ENCODE peak calls at places on chromosomes 13 and 19, in ten cellular contexts. A is CD8-positive, alpha-beta T cell; V is fibroblast of lung; R is PC-3; E is hepatocyte; D is suprapubic skin; J is MM.1S; P is naive thymus-derived CD4-positive, alpha-beta T cell; U is mammary epithelial cell; Y is spleen. N is an unnamed sample. For H3K4me1 and H3K36me3, the result is how much of the 10 kb centered on the place peaks cover.

GRCh38 chr19:12365094-12365371 is 450 bp downstream of the ZNF442 start:
- DNase-seq in A (peak), V (peak), R (peak), E (no peak), D (no peak), J (no peak), P (no peak), U (peak), Y (no peak), N (no peak)

GRCh38 chr19:44608391-44608821 is 5.0 kb upstream of the IGSF23 start:
- DNase-seq in A (no peak), V (peak), R (peak), E (peak), D (no peak), J (no peak), P (no peak), U (no peak), Y (no peak), N (no peak)

GRCh38 chr19:49217382-49217781 is 59.8 kb downstream of the TRPM4 start:
- DNase-seq in A (no peak), V (peak), R (no peak), E (no peak), D (no peak), J (no peak), P (no peak), U (no peak), Y (peak), N (no peak)

GRCh38 chr19:6233051-6233826 is 46.5 kb downstream of the MLLT1 start:
- DNase-seq in A (no peak), V (peak), R (no peak), E (no peak), D (peak), J (no peak), P (no peak), U (no peak), Y (peak), N (peak)

GRCh38 chr19:23916991-23917390 is 2.3 kb downstream of the ZNF726 start:
- DNase-seq in A (no peak), V (peak), R (peak), E (no peak), D (no peak), J (no peak), P (no peak), U (peak), Y (no peak), N (no peak)

GRCh38 chr19:45428385-45429231 is 4.9 kb upstream of the ERCC1 start:
- DNase-seq in A (peak), V (peak), R (peak), E (peak), D (peak), J (no peak), P (no peak), U (no peak), Y (no peak), N (no peak)

GRCh38 chr13:50353651-50354415 is 338.6 kb downstream of the KCNRG start:
- DNase-seq in A (no peak), V (peak), R (peak), E (peak), D (no peak), J (no peak), P (no peak), U (peak), Y (no peak), N (no peak)

GRCh38 chr19:47097396-47098217 is 16.0 kb downstream of the ZC3H4 start:
- DNase-seq in A (no peak), V (no peak), R (no peak), E (no peak), D (peak), J (no peak), P (no peak), U (peak), Y (peak), N (peak)

GRCh38 chr13:82412749-82413148 is 1469.5 kb downstream of the SLITRK1 start:
- DNase-seq in A (no peak), V (no peak), R (no peak), E (no peak), D (no peak), J (no peak), P (no peak), U (no peak), Y (no peak), N (no peak)

GRCh38 chr13:79258489-79258888 is 147.6 kb downstream of the RBM26 start:
- DNase-seq in A (no peak), V (no peak), R (no peak), E (no peak), D (no peak), J (peak), P (no peak), U (no peak), Y (no peak), N (no peak)

GRCh38 chr13:96822900-96823299 is 171.4 kb downstream of the OXGR1 start:
- DNase-seq in A (no peak), V (peak), R (peak), E (peak), D (no peak), J (peak), P (no peak), U (peak), Y (no peak), N (no peak)

GRCh38 chr19:49678970-49679831 is 2.1 kb downstream of the PRMT1 start:
- DNase-seq in A (no peak), V (no peak), R (peak), E (no peak), D (no peak), J (no peak), P (no peak), U (no peak), Y (peak), N (no peak)

GRCh38 chr19:5829567-5830315 is 9.8 kb downstream of the FUT6 start:
- DNase-seq in A (no peak), V (no peak), R (no peak), E (no peak), D (no peak), J (no peak), P (no peak), U (no peak), Y (no peak), N (no peak)

GRCh38 chr13:44768775-44769578 is 192.8 kb upstream of the TSC22D1 start:
- DNase-seq in A (no peak), V (no peak), R (peak), E (peak), D (no peak), J (no peak), P (no peak), U (peak), Y (no peak), N (no peak)

GRCh38 chr13:52359534-52359933 is 46.4 kb downstream of the THSD1 start:
- DNase-seq in A (no peak), V (peak), R (no peak), E (peak), D (no peak), J (no peak), P (no peak), U (no peak), Y (no peak), N (no peak)

GRCh38 chr19:10335149-10336053 is 2.1 kb upstream of the RAVER1 start:
- DNase-seq in A (no peak), V (no peak), R (no peak), E (no peak), D (no peak), J (no peak), P (no peak), U (no peak), Y (no peak), N (no peak)

GRCh38 chr19:28632357-28633076 is 580.4 kb downstream of the UQCRFS1 start:
- DNase-seq in A (no peak), V (no peak), R (no peak), E (no peak), D (no peak), J (peak), P (no peak), U (no peak), Y (no peak), N (peak)

GRCh38 chr19:51079486-51080110 is 3.1 kb downstream of the KLK14 start:
- DNase-seq in A (no peak), V (no peak), R (no peak), E (no peak), D (peak), J (no peak), P (no peak), U (no peak), Y (no peak), N (no peak)

GRCh38 chr19:38044267-38045111 is 137.5 kb downstream of the SIPA1L3 start:
- DNase-seq in A (no peak), V (no peak), R (peak), E (no peak), D (no peak), J (no peak), P (no peak), U (no peak), Y (no peak), N (no peak)

GRCh38 chr13:47277774-47278173 is 380.9 kb upstream of the HTR2A start:
- DNase-seq in A (no peak), V (peak), R (no peak), E (no peak), D (no peak), J (no peak), P (no peak), U (peak), Y (no peak), N (no peak)

GRCh38 chr13:36124236-36124822 is 6.9 kb downstream of the DCLK1 start:
- DNase-seq in A (no peak), V (peak), R (peak), E (peak), D (no peak), J (no peak), P (no peak), U (no peak), Y (no peak), N (peak)

GRCh38 chr19:566403-566802 is 6.0 kb upstream of the BSG start:
- DNase-seq in A (no peak), V (peak), R (no peak), E (peak), D (peak), J (no peak), P (no peak), U (no peak), Y (no peak), N (peak)

GRCh38 chr19:35751839-35752745 is 3.7 kb downstream of the LIN37 start:
- DNase-seq in A (no peak), V (no peak), R (no peak), E (no peak), D (no peak), J (no peak), P (no peak), U (no peak), Y (peak), N (no peak)

GRCh38 chr13:84237181-84237580 is 354.9 kb upstream of the SLITRK1 start:
- DNase-seq in A (no peak), V (no peak), R (no peak), E (no peak), D (no peak), J (no peak), P (no peak), U (no peak), Y (no peak), N (no peak)

GRCh38 chr19:35438527-35438926 is 9.5 kb upstream of the FFAR2 start:
- DNase-seq in A (no peak), V (no peak), R (no peak), E (no peak), D (no peak), J (no peak), P (no peak), U (peak), Y (no peak), N (no peak)

GRCh38 chr19:44050740-44051653 is 839 bp upstream of the ZNF223 start:
- DNase-seq in A (peak), V (no peak), R (no peak), E (no peak), D (no peak), J (no peak), P (no peak), U (peak), Y (no peak), N (no peak)

GRCh38 chr19:41194157-41194552 is 1.1 kb downstream of the CYP2S1 start:
- DNase-seq in A (no peak), V (no peak), R (no peak), E (no peak), D (no peak), J (no peak), P (no peak), U (no peak), Y (no peak), N (no peak)

GRCh38 chr13:82330499-82330898 is 1551.8 kb downstream of the SLITRK1 start:
- DNase-seq in A (no peak), V (peak), R (peak), E (no peak), D (no peak), J (peak), P (no peak), U (peak), Y (no peak), N (no peak)

GRCh38 chr13:25446261-25446660 is 74.5 kb downstream of the ATP8A2 start:
- DNase-seq in A (no peak), V (no peak), R (no peak), E (no peak), D (no peak), J (no peak), P (no peak), U (no peak), Y (no peak), N (no peak)

GRCh38 chr13:20160346-20161274 is at the start of gene GJA3:
- DNase-seq in A (peak), V (peak), R (peak), E (peak), D (no peak), J (no peak), P (peak), U (peak), Y (peak), N (no peak)

GRCh38 chr19:1336079-1336684 is 47.5 kb upstream of the NDUFS7 start:
- DNase-seq in A (no peak), V (no peak), R (no peak), E (no peak), D (no peak), J (no peak), P (no peak), U (no peak), Y (no peak), N (no peak)

GRCh38 chr13:50948576-50948975 is 39.0 kb downstream of the RNASEH2B start:
- DNase-seq in A (no peak), V (no peak), R (peak), E (no peak), D (no peak), J (no peak), P (no peak), U (no peak), Y (no peak), N (no peak)

GRCh38 chr19:43726736-43727592 is 11.1 kb downstream of the IRGC start:
- DNase-seq in A (no peak), V (no peak), R (no peak), E (no peak), D (no peak), J (no peak), P (no peak), U (no peak), Y (no peak), N (no peak)

GRCh38 chr19:14337510-14337909 is 43.7 kb upstream of the ADGRE5 start:
- DNase-seq in A (no peak), V (no peak), R (peak), E (peak), D (no peak), J (no peak), P (peak), U (no peak), Y (no peak), N (no peak)

GRCh38 chr19:55674841-55675660 is at the start of gene EPN1:
- DNase-seq in A (peak), V (peak), R (peak), E (peak), D (peak), J (peak), P (peak), U (peak), Y (peak), N (peak)

GRCh38 chr19:55672418-55672817 is 2.6 kb upstream of the EPN1 start:
- DNase-seq in A (no peak), V (no peak), R (no peak), E (no peak), D (no peak), J (no peak), P (no peak), U (no peak), Y (no peak), N (no peak)

GRCh38 chr19:55674459-55674840 is 576 bp upstream of the EPN1 start:
- DNase-seq in A (no peak), V (no peak), R (no peak), E (no peak), D (no peak), J (no peak), P (no peak), U (no peak), Y (no peak), N (no peak)

GRCh38 chr19:55673889-55674288 is 1.1 kb upstream of the EPN1 start:
- DNase-seq in A (no peak), V (no peak), R (no peak), E (no peak), D (no peak), J (no peak), P (no peak), U (no peak), Y (no peak), N (peak)

GRCh38 chr19:55673465-55673864 is 1.6 kb upstream of the EPN1 start:
- DNase-seq in A (no peak), V (no peak), R (no peak), E (no peak), D (no peak), J (no peak), P (no peak), U (no peak), Y (no peak), N (no peak)
- H3K4me1 ChIP-seq in A (under half), V (under half), R (under half), E (under half), D (under half), J (under half), P (under half), U (under half), Y (half or more), N (under half)

GRCh38 chr19:31761281-31761913 is 412.2 kb upstream of the TSHZ3 start:
- DNase-seq in A (no peak), V (no peak), R (no peak), E (no peak), D (no peak), J (no peak), P (no peak), U (no peak), Y (no peak), N (no peak)

GRCh38 chr19:31759359-31759758 is 410.1 kb upstream of the TSHZ3 start:
- DNase-seq in A (no peak), V (no peak), R (no peak), E (no peak), D (no peak), J (no peak), P (no peak), U (no peak), Y (no peak), N (no peak)
- H3K36me3 ChIP-seq in A (under half), V (under half), R (under half), E (under half), D (under half), J (under half), P (under half), U (under half), Y (under half), N (under half)

GRCh38 chr13:111393221-111393790 is 72.9 kb downstream of the TEX29 start:
- DNase-seq in A (no peak), V (no peak), R (no peak), E (no peak), D (no peak), J (no peak), P (no peak), U (no peak), Y (peak), N (no peak)
- H3K4me3 ChIP-seq in A (no peak), V (no peak), R (no peak), E (no peak), D (no peak), J (no peak), P (no peak), U (no peak), Y (no peak), N (no peak)

GRCh38 chr13:41310963-41311606 is at the start of gene NAA16:
- DNase-seq in A (peak), V (peak), R (peak), E (peak), D (peak), J (peak), P (peak), U (peak), Y (peak), N (peak)
- H3K4me1 ChIP-seq in A (under half), V (under half), R (under half), E (under half), D (under half), J (under half), P (under half), U (under half), Y (under half), N (under half)

DNA sequence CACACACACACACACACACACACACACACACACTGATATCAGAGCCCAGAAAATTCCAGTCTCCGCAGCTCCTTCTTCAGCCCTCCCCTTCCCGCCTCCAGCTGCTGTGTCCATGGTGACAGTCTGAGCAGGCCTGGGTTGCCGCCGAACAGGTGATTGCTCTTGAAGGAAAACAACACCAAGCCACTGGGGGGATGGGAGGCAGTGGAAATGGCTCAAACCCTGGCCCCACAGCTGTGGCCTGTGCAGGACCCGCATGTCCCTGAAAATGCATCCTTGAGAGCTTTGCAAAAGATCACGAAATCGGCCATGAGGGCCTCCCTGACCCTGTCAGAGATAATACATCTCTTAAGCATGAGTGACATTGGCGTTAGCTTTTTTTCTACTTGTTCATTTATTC is 117.9 kb upstream of the PEG3 start:
- DNase-seq in A (no peak), V (no peak), R (no peak), E (no peak), D (no peak), J (no peak), P (no peak), U (no peak), Y (no peak), N (no peak)
- H3K36me3 ChIP-seq in A (under half), V (under half), R (under half), E (under half), D (under half), J (under half), P (under half), U (under half), Y (under half), N (under half)

N was measured in left lung.